ENCODE peak calls at places on chromosomes 12 and 14, in nine cellular contexts. One of them, this sample, is unnamed.

GRCh38 chr14:29743566-29743965 is 184.1 kb downstream of the PRKD1 start:
- DNase-seq in transverse colon: no peak
- DNase-seq in HepG2: no peak
- DNase-seq in ascending aorta: no peak
- DNase-seq in PC-9: no peak
- DNase-seq in OCI-LY7: no peak
- DNase-seq in coronary artery: no peak
- DNase-seq in astrocyte: no peak
- DNase-seq in brain microvascular endothelial cell: no peak
- DNase-seq in this sample: no peak

GRCh38 chr14:65170768-65171251 is 68.5 kb upstream of the MAX start:
- DNase-seq in transverse colon: peak; percentile 17
- DNase-seq in HepG2: no peak
- DNase-seq in ascending aorta: no peak
- DNase-seq in PC-9: no peak
- DNase-seq in OCI-LY7: peak; percentile 27
- DNase-seq in coronary artery: no peak
- DNase-seq in astrocyte: peak; percentile 85
- DNase-seq in brain microvascular endothelial cell: peak; percentile 80
- DNase-seq in this sample: peak; percentile 8

GRCh38 chr12:24856541-24856940 is 92.4 kb downstream of the BCAT1 start:
- DNase-seq in transverse colon: no peak
- DNase-seq in HepG2: no peak
- DNase-seq in ascending aorta: no peak
- DNase-seq in PC-9: no peak
- DNase-seq in OCI-LY7: no peak
- DNase-seq in coronary artery: no peak
- DNase-seq in astrocyte: no peak
- DNase-seq in brain microvascular endothelial cell: no peak
- DNase-seq in this sample: no peak

GRCh38 chr14:73795974-73796373 is 55.7 kb upstream of the PTGR2 start:
- DNase-seq in transverse colon: peak; percentile 92
- DNase-seq in HepG2: peak; percentile 93
- DNase-seq in ascending aorta: no peak
- DNase-seq in PC-9: peak; percentile 90
- DNase-seq in OCI-LY7: no peak
- DNase-seq in coronary artery: no peak
- DNase-seq in astrocyte: peak; percentile 91
- DNase-seq in brain microvascular endothelial cell: no peak
- DNase-seq in this sample: peak; percentile 85

GRCh38 chr14:92501891-92502351 is 11.7 kb upstream of the RIN3 start:
- DNase-seq in transverse colon: no peak
- DNase-seq in HepG2: no peak
- DNase-seq in ascending aorta: no peak
- DNase-seq in PC-9: no peak
- DNase-seq in OCI-LY7: no peak
- DNase-seq in coronary artery: no peak
- DNase-seq in astrocyte: peak; percentile 85
- DNase-seq in brain microvascular endothelial cell: peak; percentile 61
- DNase-seq in this sample: no peak

GRCh38 chr12:12008931-12009611 is 61.7 kb upstream of the BCL2L14 start:
- DNase-seq in transverse colon: no peak
- DNase-seq in HepG2: no peak
- DNase-seq in ascending aorta: no peak
- DNase-seq in PC-9: peak; percentile 80
- DNase-seq in OCI-LY7: peak; percentile 78
- DNase-seq in coronary artery: no peak
- DNase-seq in astrocyte: peak; percentile 81
- DNase-seq in brain microvascular endothelial cell: peak; percentile 43
- DNase-seq in this sample: peak; percentile 55

GRCh38 chr12:110007874-110008273 is 8.6 kb downstream of the ANKRD13A start:
- DNase-seq in transverse colon: no peak
- DNase-seq in HepG2: no peak
- DNase-seq in ascending aorta: no peak
- DNase-seq in PC-9: no peak
- DNase-seq in OCI-LY7: no peak
- DNase-seq in coronary artery: no peak
- DNase-seq in astrocyte: no peak
- DNase-seq in brain microvascular endothelial cell: no peak
- DNase-seq in this sample: no peak

GRCh38 chr14:68981124-68981523 is 2.0 kb upstream of the ACTN1 start:
- DNase-seq in transverse colon: no peak
- DNase-seq in HepG2: no peak
- DNase-seq in ascending aorta: no peak
- DNase-seq in PC-9: no peak
- DNase-seq in OCI-LY7: no peak
- DNase-seq in coronary artery: no peak
- DNase-seq in astrocyte: no peak
- DNase-seq in brain microvascular endothelial cell: no peak
- DNase-seq in this sample: no peak

GRCh38 chr12:4705824-4706223 is 14.4 kb upstream of the GALNT8 start:
- DNase-seq in transverse colon: no peak
- DNase-seq in HepG2: no peak
- DNase-seq in ascending aorta: no peak
- DNase-seq in PC-9: no peak
- DNase-seq in OCI-LY7: no peak
- DNase-seq in coronary artery: no peak
- DNase-seq in astrocyte: no peak
- DNase-seq in brain microvascular endothelial cell: no peak
- DNase-seq in this sample: no peak

GRCh38 chr14:39977198-39977597 is 545.0 kb upstream of the FBXO33 start:
- DNase-seq in transverse colon: no peak
- DNase-seq in HepG2: no peak
- DNase-seq in ascending aorta: no peak
- DNase-seq in PC-9: no peak
- DNase-seq in OCI-LY7: no peak
- DNase-seq in coronary artery: no peak
- DNase-seq in astrocyte: no peak
- DNase-seq in brain microvascular endothelial cell: no peak
- DNase-seq in this sample: no peak

GRCh38 chr14:100012928-100013327 is 52.3 kb upstream of the EVL start:
- DNase-seq in transverse colon: no peak
- DNase-seq in HepG2: no peak
- DNase-seq in ascending aorta: no peak
- DNase-seq in PC-9: no peak
- DNase-seq in OCI-LY7: no peak
- DNase-seq in coronary artery: no peak
- DNase-seq in astrocyte: no peak
- DNase-seq in brain microvascular endothelial cell: no peak
- DNase-seq in this sample: no peak
- H3K27ac ChIP-seq in transverse colon: no peak overlapping the region
- H3K27ac ChIP-seq in HepG2: no peak overlapping the region
- H3K27ac ChIP-seq in ascending aorta: no peak overlapping the region
- H3K27ac ChIP-seq in PC-9: no peak overlapping the region
- H3K27ac ChIP-seq in OCI-LY7: no peak overlapping the region
- H3K27ac ChIP-seq in coronary artery: no peak overlapping the region
- H3K27ac ChIP-seq in astrocyte: no peak overlapping the region
- H3K27ac ChIP-seq in brain microvascular endothelial cell: peak overlapping the region; percentile 58
- H3K27ac ChIP-seq in this sample: no peak overlapping the region

GRCh38 chr12:41264281-41264680 is 76.2 kb downstream of the PDZRN4 start:
- DNase-seq in transverse colon: no peak
- DNase-seq in HepG2: peak; percentile 3
- DNase-seq in ascending aorta: no peak
- DNase-seq in PC-9: no peak
- DNase-seq in OCI-LY7: peak; percentile 16
- DNase-seq in coronary artery: no peak
- DNase-seq in astrocyte: no peak
- DNase-seq in brain microvascular endothelial cell: no peak
- DNase-seq in this sample: peak; percentile 4
- TF ChIP-seq CTCF in transverse colon: no peak
- TF ChIP-seq CTCF in HepG2: no peak
- TF ChIP-seq CTCF in ascending aorta: peak; percentile 10
- TF ChIP-seq CTCF in PC-9: peak; percentile 64
- TF ChIP-seq CTCF in OCI-LY7: peak; percentile 83
- TF ChIP-seq CTCF in coronary artery: no peak
- TF ChIP-seq CTCF in astrocyte: peak; percentile 27
- TF ChIP-seq CTCF in brain microvascular endothelial cell: peak; percentile 14
- TF ChIP-seq CTCF in this sample: peak; percentile 55

DNA sequence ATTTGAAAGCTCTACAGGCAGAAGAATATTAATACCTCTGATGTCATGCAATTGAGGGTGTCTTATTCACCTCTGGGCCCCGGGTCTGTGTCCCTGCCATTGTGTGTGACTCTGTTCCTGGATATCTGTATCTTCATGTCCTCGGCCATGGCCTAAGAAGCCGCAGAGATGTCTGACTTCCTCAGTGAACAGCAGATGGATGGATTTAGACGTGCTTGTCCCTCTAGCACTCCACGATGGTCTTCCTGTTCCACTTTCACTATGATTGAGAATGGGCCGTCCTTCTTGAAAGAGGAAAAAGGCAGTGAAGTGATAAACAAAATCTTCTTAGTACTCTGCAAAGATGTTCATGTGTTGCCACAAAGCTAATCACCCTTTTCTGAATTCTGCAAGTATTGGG is 217.4 kb downstream of the SLC41A2 start:
- DNase-seq in transverse colon: peak; percentile 41
- DNase-seq in HepG2: no peak
- DNase-seq in ascending aorta: no peak
- DNase-seq in PC-9: no peak
- DNase-seq in OCI-LY7: peak; percentile 52
- DNase-seq in coronary artery: no peak
- DNase-seq in astrocyte: no peak
- DNase-seq in brain microvascular endothelial cell: no peak
- DNase-seq in this sample: no peak
- H3K27ac ChIP-seq in transverse colon: peak overlapping the region; percentile 49
- H3K27ac ChIP-seq in HepG2: no peak overlapping the region
- H3K27ac ChIP-seq in ascending aorta: no peak overlapping the region
- H3K27ac ChIP-seq in PC-9: no peak overlapping the region
- H3K27ac ChIP-seq in OCI-LY7: no peak overlapping the region
- H3K27ac ChIP-seq in coronary artery: peak overlapping the region; percentile 66
- H3K27ac ChIP-seq in astrocyte: no peak overlapping the region
- H3K27ac ChIP-seq in brain microvascular endothelial cell: no peak overlapping the region
- H3K27ac ChIP-seq in this sample: no peak overlapping the region

GRCh38 chr14:32998433-32998832 is 59.8 kb downstream of the NPAS3 start:
- DNase-seq in transverse colon: no peak
- DNase-seq in HepG2: no peak
- DNase-seq in ascending aorta: no peak
- DNase-seq in PC-9: no peak
- DNase-seq in OCI-LY7: no peak
- DNase-seq in coronary artery: no peak
- DNase-seq in astrocyte: peak; percentile 6
- DNase-seq in brain microvascular endothelial cell: peak; percentile 16
- DNase-seq in this sample: peak; percentile 6
- TF ChIP-seq CTCF in transverse colon: no peak
- TF ChIP-seq CTCF in HepG2: no peak
- TF ChIP-seq CTCF in ascending aorta: peak; percentile 23
- TF ChIP-seq CTCF in PC-9: peak; percentile 50
- TF ChIP-seq CTCF in OCI-LY7: peak; percentile 67
- TF ChIP-seq CTCF in coronary artery: no peak
- TF ChIP-seq CTCF in astrocyte: peak; percentile 51
- TF ChIP-seq CTCF in brain microvascular endothelial cell: peak; percentile 73
- TF ChIP-seq CTCF in this sample: no peak